ENCODE peak calls at places on chromosomes 2 and 18, in four cellular contexts. One of them, this sample, is unnamed.

GRCh38 chr2:16614314-16614860 is 51.2 kb downstream of the CYRIA start:
- DNase-seq in heart left ventricle: no peak
- DNase-seq in activated T-helper 1 cell treated with anti-CD3 and anti-CD28 coated beads, Interleukin-2, amount 50 U/mL, for 16 hours: no peak
- DNase-seq in thoracic aorta: no peak
- DNase-seq in this sample: no peak

GRCh38 chr2:39875182-39875913 is 96.3 kb upstream of the THUMPD2 start:
- DNase-seq in heart left ventricle: peak; percentile 63
- DNase-seq in activated T-helper 1 cell treated with anti-CD3 and anti-CD28 coated beads, Interleukin-2, amount 50 U/mL, for 16 hours: no peak
- DNase-seq in thoracic aorta: peak; percentile 35
- DNase-seq in this sample: no peak

GRCh38 chr2:71783815-71784214 is 330.5 kb downstream of the DYSF start:
- DNase-seq in heart left ventricle: no peak
- DNase-seq in activated T-helper 1 cell treated with anti-CD3 and anti-CD28 coated beads, Interleukin-2, amount 50 U/mL, for 16 hours: no peak
- DNase-seq in thoracic aorta: no peak
- DNase-seq in this sample: no peak

GRCh38 chr18:21004721-21005120 is 106.9 kb downstream of the ROCK1 start:
- DNase-seq in heart left ventricle: no peak
- DNase-seq in activated T-helper 1 cell treated with anti-CD3 and anti-CD28 coated beads, Interleukin-2, amount 50 U/mL, for 16 hours: no peak
- DNase-seq in thoracic aorta: no peak
- DNase-seq in this sample: no peak

GRCh38 chr2:128722469-128722868 is 403.8 kb upstream of the HS6ST1 start:
- DNase-seq in heart left ventricle: no peak
- DNase-seq in activated T-helper 1 cell treated with anti-CD3 and anti-CD28 coated beads, Interleukin-2, amount 50 U/mL, for 16 hours: no peak
- DNase-seq in thoracic aorta: no peak
- DNase-seq in this sample: no peak

GRCh38 chr2:230898016-230898415 is 27.0 kb downstream of the GPR55 start:
- DNase-seq in heart left ventricle: no peak
- DNase-seq in activated T-helper 1 cell treated with anti-CD3 and anti-CD28 coated beads, Interleukin-2, amount 50 U/mL, for 16 hours: no peak
- DNase-seq in thoracic aorta: no peak
- DNase-seq in this sample: no peak

GRCh38 chr2:202400937-202401336 is 24.8 kb downstream of the BMPR2 start:
- DNase-seq in heart left ventricle: no peak
- DNase-seq in activated T-helper 1 cell treated with anti-CD3 and anti-CD28 coated beads, Interleukin-2, amount 50 U/mL, for 16 hours: no peak
- DNase-seq in thoracic aorta: no peak
- DNase-seq in this sample: no peak

GRCh38 chr2:46067501-46068292 is 229.5 kb upstream of the EPAS1 start:
- DNase-seq in heart left ventricle: no peak
- DNase-seq in activated T-helper 1 cell treated with anti-CD3 and anti-CD28 coated beads, Interleukin-2, amount 50 U/mL, for 16 hours: no peak
- DNase-seq in thoracic aorta: no peak
- DNase-seq in this sample: no peak

GRCh38 chr2:135745545-135745944 is 3.9 kb downstream of the UBXN4 start:
- DNase-seq in heart left ventricle: no peak
- DNase-seq in activated T-helper 1 cell treated with anti-CD3 and anti-CD28 coated beads, Interleukin-2, amount 50 U/mL, for 16 hours: no peak
- DNase-seq in thoracic aorta: no peak
- DNase-seq in this sample: no peak

GRCh38 chr2:151729837-151730236 is 4.4 kb downstream of the NEB start:
- DNase-seq in heart left ventricle: no peak
- DNase-seq in activated T-helper 1 cell treated with anti-CD3 and anti-CD28 coated beads, Interleukin-2, amount 50 U/mL, for 16 hours: no peak
- DNase-seq in thoracic aorta: no peak
- DNase-seq in this sample: no peak

GRCh38 chr2:218895326-218895725 is 14.7 kb downstream of the WNT10A start:
- DNase-seq in heart left ventricle: no peak
- DNase-seq in activated T-helper 1 cell treated with anti-CD3 and anti-CD28 coated beads, Interleukin-2, amount 50 U/mL, for 16 hours: no peak
- DNase-seq in thoracic aorta: no peak
- DNase-seq in this sample: no peak

GRCh38 chr2:218806346-218806978 is 24.5 kb downstream of the CYP27A1 start:
- DNase-seq in heart left ventricle: peak; percentile 76
- DNase-seq in activated T-helper 1 cell treated with anti-CD3 and anti-CD28 coated beads, Interleukin-2, amount 50 U/mL, for 16 hours: no peak
- DNase-seq in thoracic aorta: peak; percentile 61
- DNase-seq in this sample: peak; percentile 53

GRCh38 chr18:57826252-57826651 is 23.1 kb upstream of the ATP8B1 start:
- DNase-seq in heart left ventricle: no peak
- DNase-seq in activated T-helper 1 cell treated with anti-CD3 and anti-CD28 coated beads, Interleukin-2, amount 50 U/mL, for 16 hours: no peak
- DNase-seq in thoracic aorta: no peak
- DNase-seq in this sample: no peak